ENCODE peak calls at places on chromosomes 4 and X, in ten cellular contexts. J, I, N, L, O, M, X, T, A and Z are unnamed samples.

GRCh38 chr4:184283659-184284335 is 66.1 kb upstream of the ENPP6 start:
- DNase-seq in J (no peak), I (no peak), N (peak; percentile 20), L (no peak), O (no peak), M (no peak), X (no peak), T (no peak), A (no peak), Z (no peak)

GRCh38 chr4:77188498-77189187 is 31.6 kb downstream of the CCNG2 start:
- DNase-seq in J (no peak), I (no peak), N (no peak), L (no peak), O (no peak), M (no peak), X (no peak), T (no peak), A (no peak), Z (no peak)

GRCh38 chr4:145507636-145508035 is 26.0 kb downstream of the SMAD1 start:
- DNase-seq in J (peak; percentile 44), I (no peak), N (peak; percentile 67), L (no peak), O (no peak), M (no peak), X (no peak), T (no peak), A (no peak), Z (no peak)

GRCh38 chr4:122119739-122120138 is 32.4 kb upstream of the BLTP1 start:
- DNase-seq in J (peak; percentile 2), I (no peak), N (no peak), L (no peak), O (no peak), M (no peak), X (no peak), T (no peak), A (no peak), Z (no peak)

GRCh38 chrX:17814557-17814956 is 46.5 kb downstream of the RAI2 start:
- DNase-seq in J (peak; percentile 44), I (no peak), N (no peak), L (no peak), O (no peak), M (no peak), X (no peak), T (no peak), A (no peak), Z (no peak)

GRCh38 chr4:66284991-66285451 is 614.7 kb upstream of the EPHA5 start:
- DNase-seq in J (no peak), I (no peak), N (no peak), L (no peak), O (no peak), M (no peak), X (no peak), T (no peak), A (no peak), Z (no peak)

GRCh38 chr4:90127706-90128345 is 632 bp downstream of the CCSER1 start:
- DNase-seq in J (no peak), I (no peak), N (peak; percentile 32), L (peak; percentile 36), O (peak; percentile 38), M (no peak), X (no peak), T (no peak), A (no peak), Z (no peak)

GRCh38 chr4:41360214-41360910 is 103.6 kb downstream of the UCHL1 start:
- DNase-seq in J (peak; percentile 85), I (no peak), N (peak; percentile 70), L (peak; percentile 64), O (peak; percentile 53), M (no peak), X (no peak), T (no peak), A (peak; percentile 68), Z (peak; percentile 59)

GRCh38 chr4:25030283-25031076 is at the start of gene LGI2:
- DNase-seq in J (peak; percentile 4), I (no peak), N (peak; percentile 19), L (peak; percentile 54), O (peak; percentile 51), M (no peak), X (no peak), T (no peak), A (no peak), Z (no peak)

GRCh38 chrX:95911062-95911461 is 773.6 kb upstream of the DIAPH2 start:
- DNase-seq in J (no peak), I (no peak), N (no peak), L (no peak), O (no peak), M (no peak), X (no peak), T (no peak), A (no peak), Z (no peak)

GRCh38 chrX:7170903-7171302 is 22.9 kb upstream of the PUDP start:
- DNase-seq in J (no peak), I (no peak), N (no peak), L (peak; percentile 37), O (peak; percentile 4), M (peak; percentile 1), X (no peak), T (peak; percentile 2), A (no peak), Z (no peak)

GRCh38 chr4:106256190-106256589 is 59.8 kb downstream of the TBCK start:
- DNase-seq in J (no peak), I (no peak), N (no peak), L (no peak), O (no peak), M (no peak), X (no peak), T (no peak), A (no peak), Z (no peak)

GRCh38 chr4:41215969-41216293 is 1.6 kb upstream of the APBB2 start:
- DNase-seq in J (no peak), I (no peak), N (no peak), L (no peak), O (no peak), M (no peak), X (no peak), T (no peak), A (no peak), Z (no peak)

GRCh38 chr4:139919513-139919912 is 234.5 kb downstream of the MAML3 start:
- DNase-seq in J (peak; percentile 84), I (no peak), N (no peak), L (no peak), O (no peak), M (no peak), X (no peak), T (no peak), A (no peak), Z (no peak)

GRCh38 chr4:147596976-147597375 is 20.2 kb upstream of the TMEM184C start:
- DNase-seq in J (peak; percentile 94), I (no peak), N (peak; percentile 40), L (no peak), O (no peak), M (no peak), X (no peak), T (no peak), A (no peak), Z (no peak)

GRCh38 chrX:19709812-19710518 is 177.4 kb downstream of the SH3KBP1 start:
- DNase-seq in J (peak; percentile 94), I (no peak), N (peak; percentile 9), L (no peak), O (no peak), M (no peak), X (peak; percentile 79), T (no peak), A (no peak), Z (no peak)

GRCh38 chr4:22720091-22720490 is 27.4 kb downstream of the GBA3 start:
- DNase-seq in J (peak; percentile 54), I (no peak), N (no peak), L (no peak), O (no peak), M (no peak), X (no peak), T (no peak), A (no peak), Z (no peak)

GRCh38 chrX:134460861-134461218 is 875 bp downstream of the HPRT1 start:
- DNase-seq in J (peak; percentile 23), I (no peak), N (no peak), L (no peak), O (no peak), M (no peak), X (no peak), T (no peak), A (no peak), Z (no peak)

GRCh38 chr4:138538743-138539142 is 296.6 kb upstream of the SLC7A11 start:
- DNase-seq in J (no peak), I (no peak), N (no peak), L (no peak), O (no peak), M (no peak), X (no peak), T (no peak), A (no peak), Z (no peak)

GRCh38 chrX:139204903-139205667 is 325.5 kb upstream of the F9 start:
- DNase-seq in J (no peak), I (no peak), N (peak; percentile 1), L (peak; percentile 62), O (peak; percentile 52), M (no peak), X (no peak), T (no peak), A (no peak), Z (no peak)

GRCh38 chrX:48971325-48972213 is at the start of gene KCND1:
- DNase-seq in J (peak; percentile 71), I (no peak), N (no peak), L (peak; percentile 39), O (no peak), M (no peak), X (no peak), T (no peak), A (peak; percentile 51), Z (peak; percentile 97)

GRCh38 chr4:70556856-70557255 is 35.2 kb upstream of the AMBN start:
- DNase-seq in J (no peak), I (no peak), N (no peak), L (no peak), O (no peak), M (no peak), X (no peak), T (no peak), A (no peak), Z (no peak)

GRCh38 chr4:128462104-128462783 is 174.6 kb upstream of the PGRMC2 start:
- DNase-seq in J (no peak), I (no peak), N (no peak), L (no peak), O (no peak), M (no peak), X (no peak), T (no peak), A (no peak), Z (no peak)

GRCh38 chr4:158302076-158302866 is 92.0 kb downstream of the TMEM144 start:
- DNase-seq in J (peak; percentile 92), I (no peak), N (peak; percentile 30), L (no peak), O (no peak), M (no peak), X (no peak), T (no peak), A (no peak), Z (no peak)

GRCh38 chr4:88204882-88205281 is 46.4 kb upstream of the ABCG2 start:
- DNase-seq in J (peak; percentile 1), I (no peak), N (no peak), L (no peak), O (no peak), M (no peak), X (no peak), T (no peak), A (no peak), Z (no peak)

GRCh38 chrX:41198410-41198809 is 113.2 kb downstream of the USP9X start:
- DNase-seq in J (no peak), I (no peak), N (no peak), L (no peak), O (no peak), M (no peak), X (no peak), T (no peak), A (no peak), Z (no peak)

GRCh38 chr4:180909279-180909678 is 1333.9 kb upstream of the TENM3 start:
- DNase-seq in J (peak; percentile 36), I (no peak), N (no peak), L (peak; percentile 46), O (peak; percentile 13), M (no peak), X (peak; percentile 34), T (no peak), A (no peak), Z (no peak)

GRCh38 chr4:138639018-138639876 is 376.3 kb upstream of the NOCT start:
- DNase-seq in J (peak; percentile 70), I (no peak), N (no peak), L (no peak), O (no peak), M (no peak), X (no peak), T (no peak), A (no peak), Z (no peak)